ENCODE peak calls at places on chromosomes 4 and X, in eight cellular contexts. F is hypothalamus; B is AG04450; C is stimulated activated CD8-positive, alpha-beta memory T cell treated with anti-CD3 and anti-CD28 coated beads, Interleukin-7, amount 100 ng/mL, for 1 hour; D is NCI-H1436 treated with DMSO at 0.1 percent for 48 hours; K is lung microvascular endothelial cell; E is stimulated activated CD4-positive, alpha-beta T cell treated with anti-CD3 and anti-CD28 coated beads, TNF-alpha, amount 100 ng/mL, for 48 hours; Z is left colon. O is an unnamed sample.

GRCh38 chrX:154411981-154412340 is 622 bp downstream of the TAFAZZIN start:
- DNase-seq in F (peak), B (no peak), C (peak), D (peak), K (peak), E (no peak), Z (peak), O (no peak)

GRCh38 chr4:87092389-87093141 is 127.9 kb downstream of the KLHL8 start:
- DNase-seq in F (no peak), B (peak), C (no peak), D (no peak), K (peak), E (no peak), Z (peak), O (no peak)

GRCh38 chr4:127503111-127503510 is 129.6 kb upstream of the INTU start:
- DNase-seq in F (no peak), B (no peak), C (no peak), D (no peak), K (no peak), E (no peak), Z (no peak), O (no peak)

GRCh38 chr4:181582595-181582994 is 660.6 kb upstream of the TENM3 start:
- DNase-seq in F (no peak), B (no peak), C (no peak), D (no peak), K (no peak), E (no peak), Z (no peak), O (no peak)

GRCh38 chr4:25767877-25768475 is 94.8 kb downstream of the SEL1L3 start:
- DNase-seq in F (peak), B (peak), C (no peak), D (no peak), K (peak), E (no peak), Z (peak), O (peak)

GRCh38 chr4:88752076-88752463 is 54.4 kb upstream of the NAP1L5 start:
- DNase-seq in F (no peak), B (no peak), C (no peak), D (no peak), K (no peak), E (no peak), Z (no peak), O (no peak)

GRCh38 chr4:94714360-94714759 is 43.4 kb upstream of the BMPR1B start:
- DNase-seq in F (no peak), B (no peak), C (no peak), D (no peak), K (no peak), E (no peak), Z (no peak), O (no peak)

GRCh38 chrX:12137982-12138365 is 299 bp upstream of the FRMPD4 start:
- DNase-seq in F (no peak), B (no peak), C (no peak), D (no peak), K (no peak), E (no peak), Z (no peak), O (peak)

GRCh38 chr4:161252520-161253141 is 911.2 kb downstream of the FSTL5 start:
- DNase-seq in F (no peak), B (no peak), C (no peak), D (no peak), K (peak), E (no peak), Z (no peak), O (no peak)

GRCh38 chrX:134803551-134804183 is 145.4 kb upstream of the PLAC1 start:
- DNase-seq in F (no peak), B (no peak), C (no peak), D (no peak), K (no peak), E (no peak), Z (no peak), O (no peak)

GRCh38 chr4:189090174-189090814 is 850.4 kb upstream of the FRG1 start:
- DNase-seq in F (no peak), B (no peak), C (no peak), D (no peak), K (no peak), E (no peak), Z (no peak), O (no peak)

GRCh38 chrX:153973127-153974002 is 811 bp downstream of the TMEM187 start:
- DNase-seq in F (no peak), B (no peak), C (no peak), D (peak), K (no peak), E (no peak), Z (no peak), O (no peak)

GRCh38 chrX:74426071-74426470 is 4.8 kb downstream of the SLC16A2 start:
- DNase-seq in F (no peak), B (no peak), C (no peak), D (no peak), K (no peak), E (no peak), Z (no peak), O (no peak)

GRCh38 chrX:54024350-54024749 is 19.9 kb downstream of the PHF8 start:
- DNase-seq in F (no peak), B (no peak), C (no peak), D (no peak), K (no peak), E (no peak), Z (no peak), O (no peak)

GRCh38 chr4:118732591-118733330 is 47.6 kb downstream of the METTL14 start:
- DNase-seq in F (no peak), B (no peak), C (no peak), D (no peak), K (no peak), E (no peak), Z (no peak), O (no peak)

GRCh38 chr4:144709159-144709558 is 63.2 kb downstream of the HHIP start:
- DNase-seq in F (no peak), B (peak), C (no peak), D (no peak), K (peak), E (no peak), Z (no peak), O (no peak)

GRCh38 chrX:134622056-134622812 is 36.0 kb downstream of the PLAC1 start:
- DNase-seq in F (no peak), B (no peak), C (no peak), D (no peak), K (peak), E (peak), Z (no peak), O (no peak)

GRCh38 chrX:15349046-15349445 is 13.7 kb upstream of the PIGA start:
- DNase-seq in F (peak), B (peak), C (no peak), D (no peak), K (peak), E (no peak), Z (peak), O (peak)

GRCh38 chr4:1053080-1053661 is 41.7 kb downstream of the FGFRL1 start:
- DNase-seq in F (no peak), B (peak), C (no peak), D (no peak), K (no peak), E (no peak), Z (no peak), O (no peak)

GRCh38 chr4:163565228-163566040 is 70.9 kb downstream of the TMA16 start:
- DNase-seq in F (no peak), B (no peak), C (no peak), D (no peak), K (no peak), E (no peak), Z (no peak), O (no peak)

GRCh38 chr4:15587649-15588048 is 67.5 kb downstream of the FBXL5 start:
- DNase-seq in F (no peak), B (no peak), C (no peak), D (no peak), K (no peak), E (no peak), Z (no peak), O (no peak)

O was measured in progenitor cell of endocrine pancreas.